ENCODE peak calls at places on chromosomes 4 and X, in six cellular contexts. A is K562, O is A549, V is NB4, F is HepG2, M is endothelial cell of umbilical vein. E is an unnamed sample.

GRCh38 chr4:161320377-161320776 is 843.4 kb downstream of the FSTL5 start:
- DNase-seq in A (no peak), O (peak; percentile 54), V (peak; percentile 55), F (peak; percentile 48), M (peak; percentile 19), E (no peak)

GRCh38 chr4:154779362-154779947 is 1.6 kb upstream of the RBM46 start:
- DNase-seq in A (no peak), O (peak; percentile 42), V (peak; percentile 8), F (peak; percentile 23), M (peak; percentile 18), E (no peak)

GRCh38 chr4:156677136-156677535 is 294.5 kb downstream of the PDGFC start:
- DNase-seq in A (peak; percentile 11), O (peak; percentile 52), V (peak; percentile 41), F (peak; percentile 38), M (peak; percentile 19), E (no peak)

GRCh38 chr4:40576651-40577480 is 52.8 kb downstream of the RBM47 start:
- DNase-seq in A (no peak), O (peak; percentile 98), V (peak; percentile 94), F (peak; percentile 98), M (peak; percentile 48), E (peak; percentile 82)

GRCh38 chrX:42797646-42798045 is 19.7 kb upstream of the PPP1R2C start:
- DNase-seq in A (no peak), O (peak; percentile 22), V (no peak), F (no peak), M (no peak), E (no peak)

GRCh38 chrX:17581650-17582049 is 155.6 kb upstream of the SCML1 start:
- DNase-seq in A (no peak), O (no peak), V (no peak), F (no peak), M (no peak), E (no peak)

GRCh38 chrX:119669424-119670037 is 23.4 kb downstream of the SEPTIN6 start:
- DNase-seq in A (no peak), O (no peak), V (no peak), F (peak; percentile 80), M (peak; percentile 68), E (no peak)

GRCh38 chr4:80916770-80917169 is 113.7 kb upstream of the BMP3 start:
- DNase-seq in A (no peak), O (no peak), V (no peak), F (no peak), M (no peak), E (no peak)

GRCh38 chrX:151609222-151609621 is 45.7 kb downstream of the PASD1 start:
- DNase-seq in A (no peak), O (no peak), V (peak; percentile 55), F (peak; percentile 22), M (no peak), E (no peak)

GRCh38 chrX:65595460-65595876 is 60.9 kb upstream of the LAS1L start:
- DNase-seq in A (peak; percentile 84), O (peak; percentile 92), V (peak; percentile 95), F (peak; percentile 66), M (peak; percentile 90), E (peak; percentile 89)

GRCh38 chr4:155629183-155629825 is 37.3 kb upstream of the GUCY1A1 start:
- DNase-seq in A (no peak), O (no peak), V (no peak), F (no peak), M (peak; percentile 93), E (no peak)

GRCh38 chrX:72121381-72121780 is 10.3 kb downstream of the RTL5 start:
- DNase-seq in A (no peak), O (no peak), V (peak; percentile 84), F (no peak), M (peak; percentile 68), E (no peak)

GRCh38 chr4:1041936-1042330 is 30.5 kb downstream of the FGFRL1 start:
- DNase-seq in A (no peak), O (no peak), V (no peak), F (no peak), M (no peak), E (no peak)

GRCh38 chr4:1041147-1041935 is 29.9 kb downstream of the FGFRL1 start:
- DNase-seq in A (peak; percentile 81), O (peak; percentile 59), V (peak; percentile 70), F (no peak), M (peak; percentile 37), E (no peak)

GRCh38 chr4:1043658-1044468 is 32.4 kb downstream of the FGFRL1 start:
- DNase-seq in A (peak; percentile 94), O (peak; percentile 93), V (peak; percentile 100), F (peak; percentile 84), M (peak; percentile 98), E (no peak)

GRCh38 chr4:1043162-1043561 is 31.7 kb downstream of the FGFRL1 start:
- DNase-seq in A (no peak), O (no peak), V (no peak), F (no peak), M (no peak), E (no peak)

DNA sequence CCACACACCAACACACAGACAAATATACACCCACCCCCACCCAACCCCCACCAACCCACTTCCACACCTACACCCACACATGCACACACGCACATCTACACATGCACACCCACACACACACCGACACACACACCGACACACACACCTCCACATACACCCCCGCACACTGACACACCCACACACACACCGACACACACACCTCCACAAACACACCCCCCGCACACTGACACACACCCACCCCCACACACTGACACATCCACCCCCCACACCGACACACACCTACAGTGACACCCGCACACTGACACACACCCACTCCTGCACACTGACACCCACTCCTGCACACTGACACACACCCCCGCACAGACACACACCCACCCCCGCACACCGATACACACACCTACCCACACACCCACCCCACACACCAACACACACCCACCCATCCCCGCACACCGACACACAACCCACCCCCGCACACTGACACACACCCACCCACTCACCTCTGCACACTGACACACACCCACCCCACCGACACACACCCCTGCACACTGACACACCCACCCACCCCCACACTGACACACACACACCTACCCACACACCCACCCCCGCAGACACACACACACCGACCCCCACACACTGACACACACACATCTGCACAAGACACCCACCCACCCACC is 31.1 kb downstream of the FGFRL1 start:
- DNase-seq in A (no peak), O (no peak), V (no peak), F (no peak), M (no peak), E (no peak)
- TF ChIP-seq MYC in A (no peak), O (no peak), V (no peak), F (no peak), M (no peak), E (no peak)

GRCh38 chrX:12378263-12378662 is 240.0 kb downstream of the FRMPD4 start:
- DNase-seq in A (no peak), O (no peak), V (no peak), F (no peak), M (no peak), E (no peak)

GRCh38 chrX:12378706-12379105 is 240.4 kb downstream of the FRMPD4 start:
- DNase-seq in A (no peak), O (no peak), V (no peak), F (no peak), M (no peak), E (no peak)

GRCh38 chrX:12379666-12380065 is 241.4 kb downstream of the FRMPD4 start:
- DNase-seq in A (no peak), O (no peak), V (no peak), F (no peak), M (no peak), E (no peak)

GRCh38 chrX:12383196-12383595 is 244.9 kb downstream of the FRMPD4 start:
- DNase-seq in A (peak; percentile 27), O (no peak), V (peak; percentile 5), F (no peak), M (no peak), E (no peak)
- TF ChIP-seq CTCF in A (peak; percentile 55), O (peak; percentile 33), V (peak; percentile 44), F (no peak), M (no peak), E (peak; percentile 40)

GRCh38 chr4:146637853-146638800 is 566 bp upstream of the POU4F2 start:
- DNase-seq in A (no peak), O (no peak), V (no peak), F (no peak), M (no peak), E (no peak)

GRCh38 chr4:146632770-146633470 is 5.8 kb upstream of the POU4F2 start:
- DNase-seq in A (no peak), O (no peak), V (no peak), F (no peak), M (no peak), E (no peak)

GRCh38 chr4:146638801-146639351 is at the start of gene POU4F2:
- DNase-seq in A (no peak), O (no peak), V (no peak), F (no peak), M (peak; percentile 23), E (no peak)

GRCh38 chr4:146634825-146635224 is 3.9 kb upstream of the POU4F2 start:
- DNase-seq in A (no peak), O (no peak), V (no peak), F (no peak), M (no peak), E (no peak)

DNA sequence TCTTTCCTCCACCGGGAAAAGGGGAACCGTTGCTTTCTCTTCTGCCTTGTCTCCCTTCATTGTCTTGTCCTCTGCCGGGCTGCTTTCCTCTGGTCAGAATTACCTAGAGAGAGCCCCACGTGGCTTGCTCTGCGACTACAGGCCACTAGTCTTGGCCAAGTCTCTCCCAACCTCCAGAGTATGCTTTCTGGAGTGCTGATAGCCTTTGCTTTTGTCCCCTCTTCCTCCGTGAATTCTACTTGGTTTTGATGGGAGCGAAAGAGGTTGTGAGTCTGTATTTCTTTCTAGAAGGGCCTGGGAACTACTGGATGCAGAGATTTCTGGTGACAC is 5.3 kb upstream of the POU4F2 start:
- DNase-seq in A (no peak), O (no peak), V (no peak), F (no peak), M (no peak), E (no peak)
- TF ChIP-seq MYC in A (no peak), O (no peak), V (no peak), F (no peak), M (no peak), E (no peak)

GRCh38 chrX:38974542-38974941 is 173.3 kb downstream of the MID1IP1 start:
- DNase-seq in A (no peak), O (no peak), V (no peak), F (no peak), M (no peak), E (no peak)
- TF ChIP-seq CTCF in A (no peak), O (no peak), V (no peak), F (no peak), M (no peak), E (no peak)

DNA sequence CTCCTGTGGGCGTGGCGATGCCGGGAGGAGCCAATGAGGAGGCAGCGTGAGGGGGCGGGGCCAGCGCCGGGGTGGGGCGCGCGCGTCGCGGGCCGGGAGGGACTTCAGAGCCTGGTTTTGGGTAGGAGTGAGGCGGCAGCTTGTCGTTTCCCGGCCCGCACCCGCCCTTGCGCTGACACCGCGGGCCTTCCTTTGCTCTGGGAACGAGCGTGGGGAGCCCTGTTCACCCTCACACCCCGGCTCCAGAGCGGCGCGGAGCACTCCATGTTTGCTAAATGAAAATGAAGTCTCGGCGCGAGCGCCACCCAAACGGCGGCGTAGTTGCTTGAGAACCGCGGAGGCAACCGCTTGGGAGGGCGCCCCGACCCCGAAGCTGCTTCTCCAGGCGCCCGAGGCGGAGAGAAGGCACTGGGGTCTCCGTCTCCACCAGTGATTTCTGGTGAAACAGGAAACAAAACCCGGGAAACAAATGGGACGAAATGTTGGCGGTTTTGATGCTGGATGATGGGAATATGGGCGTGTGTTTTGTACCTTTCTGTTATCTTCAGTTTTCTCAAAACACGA is 497 bp upstream of the GRPEL1 start:
- DNase-seq in A (peak; percentile 97), O (no peak), V (no peak), F (no peak), M (no peak), E (no peak)
- TF ChIP-seq MYC in A (no peak), O (no peak), V (no peak), F (no peak), M (no peak), E (no peak)

E was measured in GM12878.